ENCODE peak calls at places on chromosomes 12 and 14, in nine cellular contexts. One of them, this sample, is unnamed.

GRCh38 chr14:94622653-94623421 is 10.6 kb downstream of the SERPINA3 start:
- DNase-seq in OCI-LY7: no peak
- DNase-seq in GM23248: no peak
- DNase-seq in AG10803: peak
- DNase-seq in AG04450: no peak
- DNase-seq in stomach: no peak
- DNase-seq in CD8-positive, alpha-beta memory T cell: no peak
- DNase-seq in cardiac muscle cell: no peak
- DNase-seq in choroid plexus epithelial cell: peak
- DNase-seq in this sample: no peak

GRCh38 chr12:66678640-66679268 is at the start of gene GRIP1:
- DNase-seq in cardiac muscle cell: no peak
- DNase-seq in AG04450: no peak
- DNase-seq in stomach: no peak
- DNase-seq in OCI-LY7: no peak
- DNase-seq in CD8-positive, alpha-beta memory T cell: no peak
- DNase-seq in choroid plexus epithelial cell: no peak
- DNase-seq in AG10803: no peak
- DNase-seq in GM23248: no peak
- DNase-seq in this sample: no peak

GRCh38 chr12:85866929-85867776 is 6.9 kb upstream of the NTS start:
- DNase-seq in GM23248: peak
- DNase-seq in stomach: no peak
- DNase-seq in OCI-LY7: peak
- DNase-seq in choroid plexus epithelial cell: peak
- DNase-seq in AG10803: peak
- DNase-seq in cardiac muscle cell: peak
- DNase-seq in CD8-positive, alpha-beta memory T cell: no peak
- DNase-seq in AG04450: peak
- DNase-seq in this sample: peak

GRCh38 chr12:20274008-20274407 is 94.3 kb upstream of the PDE3A start:
- DNase-seq in cardiac muscle cell: no peak
- DNase-seq in GM23248: no peak
- DNase-seq in stomach: no peak
- DNase-seq in AG04450: no peak
- DNase-seq in choroid plexus epithelial cell: no peak
- DNase-seq in AG10803: no peak
- DNase-seq in OCI-LY7: no peak
- DNase-seq in CD8-positive, alpha-beta memory T cell: no peak
- DNase-seq in this sample: no peak

GRCh38 chr14:64444984-64445845 is 20.1 kb upstream of the AKAP5 start:
- DNase-seq in stomach: no peak
- DNase-seq in AG04450: peak
- DNase-seq in AG10803: peak
- DNase-seq in GM23248: peak
- DNase-seq in choroid plexus epithelial cell: peak
- DNase-seq in OCI-LY7: no peak
- DNase-seq in cardiac muscle cell: no peak
- DNase-seq in CD8-positive, alpha-beta memory T cell: peak
- DNase-seq in this sample: no peak

GRCh38 chr12:46108721-46109120 is 118.3 kb upstream of the SCAF11 start:
- DNase-seq in AG04450: no peak
- DNase-seq in cardiac muscle cell: no peak
- DNase-seq in OCI-LY7: peak
- DNase-seq in AG10803: no peak
- DNase-seq in choroid plexus epithelial cell: no peak
- DNase-seq in CD8-positive, alpha-beta memory T cell: no peak
- DNase-seq in GM23248: no peak
- DNase-seq in stomach: no peak
- DNase-seq in this sample: no peak

GRCh38 chr12:25801621-25802243 is 156.8 kb upstream of the RASSF8 start:
- DNase-seq in AG10803: no peak
- DNase-seq in GM23248: no peak
- DNase-seq in OCI-LY7: no peak
- DNase-seq in choroid plexus epithelial cell: no peak
- DNase-seq in cardiac muscle cell: no peak
- DNase-seq in AG04450: no peak
- DNase-seq in CD8-positive, alpha-beta memory T cell: no peak
- DNase-seq in stomach: no peak
- DNase-seq in this sample: no peak

GRCh38 chr12:99282670-99283069 is 364.9 kb upstream of the GARIN6 start:
- DNase-seq in OCI-LY7: peak
- DNase-seq in choroid plexus epithelial cell: no peak
- DNase-seq in CD8-positive, alpha-beta memory T cell: no peak
- DNase-seq in AG04450: no peak
- DNase-seq in stomach: no peak
- DNase-seq in cardiac muscle cell: no peak
- DNase-seq in AG10803: no peak
- DNase-seq in GM23248: no peak
- DNase-seq in this sample: no peak

GRCh38 chr14:67618617-67619063 is 1.1 kb upstream of the ARG2 start:
- DNase-seq in GM23248: peak
- DNase-seq in stomach: no peak
- DNase-seq in cardiac muscle cell: peak
- DNase-seq in CD8-positive, alpha-beta memory T cell: no peak
- DNase-seq in OCI-LY7: peak
- DNase-seq in AG04450: peak
- DNase-seq in AG10803: peak
- DNase-seq in choroid plexus epithelial cell: peak
- DNase-seq in this sample: peak

GRCh38 chr12:6855322-6855721 is 3.4 kb downstream of the USP5 start:
- DNase-seq in AG10803: no peak
- DNase-seq in cardiac muscle cell: no peak
- DNase-seq in AG04450: no peak
- DNase-seq in OCI-LY7: no peak
- DNase-seq in stomach: no peak
- DNase-seq in CD8-positive, alpha-beta memory T cell: no peak
- DNase-seq in GM23248: no peak
- DNase-seq in choroid plexus epithelial cell: no peak
- DNase-seq in this sample: no peak

GRCh38 chr12:6852651-6853354 is 853 bp downstream of the USP5 start:
- DNase-seq in AG04450: no peak
- DNase-seq in CD8-positive, alpha-beta memory T cell: peak
- DNase-seq in AG10803: peak
- DNase-seq in GM23248: peak
- DNase-seq in stomach: peak
- DNase-seq in cardiac muscle cell: peak
- DNase-seq in choroid plexus epithelial cell: peak
- DNase-seq in OCI-LY7: peak
- DNase-seq in this sample: peak

GRCh38 chr12:6851921-6852650 is at the start of gene USP5:
- DNase-seq in stomach: peak
- DNase-seq in OCI-LY7: peak
- DNase-seq in choroid plexus epithelial cell: peak
- DNase-seq in AG04450: peak
- DNase-seq in AG10803: peak
- DNase-seq in cardiac muscle cell: peak
- DNase-seq in GM23248: peak
- DNase-seq in CD8-positive, alpha-beta memory T cell: peak
- DNase-seq in this sample: peak

GRCh38 chr12:6853626-6854025 is 1.7 kb downstream of the USP5 start:
- DNase-seq in choroid plexus epithelial cell: no peak
- DNase-seq in GM23248: no peak
- DNase-seq in cardiac muscle cell: no peak
- DNase-seq in CD8-positive, alpha-beta memory T cell: no peak
- DNase-seq in OCI-LY7: no peak
- DNase-seq in stomach: no peak
- DNase-seq in AG04450: no peak
- DNase-seq in AG10803: no peak
- DNase-seq in this sample: no peak

GRCh38 chr12:6854036-6854435 is 2.1 kb downstream of the USP5 start:
- DNase-seq in cardiac muscle cell: no peak
- DNase-seq in choroid plexus epithelial cell: peak
- DNase-seq in CD8-positive, alpha-beta memory T cell: no peak
- DNase-seq in AG04450: no peak
- DNase-seq in OCI-LY7: no peak
- DNase-seq in AG10803: no peak
- DNase-seq in stomach: no peak
- DNase-seq in GM23248: no peak
- DNase-seq in this sample: no peak
- H3K4me3 ChIP-seq in cardiac muscle cell: no peak
- H3K4me3 ChIP-seq in choroid plexus epithelial cell: no peak
- H3K4me3 ChIP-seq in CD8-positive, alpha-beta memory T cell: no peak
- H3K4me3 ChIP-seq in AG04450: no peak
- H3K4me3 ChIP-seq in OCI-LY7: no peak
- H3K4me3 ChIP-seq in AG10803: no peak
- H3K4me3 ChIP-seq in stomach: no peak
- H3K4me3 ChIP-seq in GM23248: peak
- H3K4me3 ChIP-seq in this sample: no peak

DNA sequence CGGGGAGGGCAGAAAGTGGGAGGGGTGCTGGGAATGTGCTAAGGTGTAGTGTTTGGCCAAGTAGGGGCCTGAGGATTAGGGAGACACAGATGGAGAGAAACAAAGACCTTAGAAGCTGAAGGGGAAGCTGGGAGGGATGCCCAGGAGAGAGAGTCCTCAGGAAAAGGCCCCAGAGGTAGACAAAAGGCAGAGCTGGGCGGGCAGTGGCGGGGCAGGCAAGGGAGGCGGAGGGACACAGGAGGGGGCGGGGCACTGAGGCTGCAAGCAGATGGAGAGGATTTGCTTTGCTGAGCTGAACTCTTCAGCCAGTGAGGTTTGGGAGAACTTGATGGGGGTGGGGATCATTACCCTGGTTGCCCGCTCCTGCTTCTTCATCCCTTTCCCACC is 2.8 kb downstream of the PTMS start:
- DNase-seq in cardiac muscle cell: peak
- DNase-seq in OCI-LY7: no peak
- DNase-seq in GM23248: peak
- DNase-seq in choroid plexus epithelial cell: peak
- DNase-seq in AG10803: peak
- DNase-seq in AG04450: no peak
- DNase-seq in CD8-positive, alpha-beta memory T cell: no peak
- DNase-seq in stomach: no peak
- DNase-seq in this sample: no peak
- H3K4me3 ChIP-seq in cardiac muscle cell: peak
- H3K4me3 ChIP-seq in OCI-LY7: no peak
- H3K4me3 ChIP-seq in GM23248: peak
- H3K4me3 ChIP-seq in choroid plexus epithelial cell: peak
- H3K4me3 ChIP-seq in AG10803: peak
- H3K4me3 ChIP-seq in AG04450: peak
- H3K4me3 ChIP-seq in CD8-positive, alpha-beta memory T cell: no peak
- H3K4me3 ChIP-seq in stomach: peak
- H3K4me3 ChIP-seq in this sample: peak

DNA sequence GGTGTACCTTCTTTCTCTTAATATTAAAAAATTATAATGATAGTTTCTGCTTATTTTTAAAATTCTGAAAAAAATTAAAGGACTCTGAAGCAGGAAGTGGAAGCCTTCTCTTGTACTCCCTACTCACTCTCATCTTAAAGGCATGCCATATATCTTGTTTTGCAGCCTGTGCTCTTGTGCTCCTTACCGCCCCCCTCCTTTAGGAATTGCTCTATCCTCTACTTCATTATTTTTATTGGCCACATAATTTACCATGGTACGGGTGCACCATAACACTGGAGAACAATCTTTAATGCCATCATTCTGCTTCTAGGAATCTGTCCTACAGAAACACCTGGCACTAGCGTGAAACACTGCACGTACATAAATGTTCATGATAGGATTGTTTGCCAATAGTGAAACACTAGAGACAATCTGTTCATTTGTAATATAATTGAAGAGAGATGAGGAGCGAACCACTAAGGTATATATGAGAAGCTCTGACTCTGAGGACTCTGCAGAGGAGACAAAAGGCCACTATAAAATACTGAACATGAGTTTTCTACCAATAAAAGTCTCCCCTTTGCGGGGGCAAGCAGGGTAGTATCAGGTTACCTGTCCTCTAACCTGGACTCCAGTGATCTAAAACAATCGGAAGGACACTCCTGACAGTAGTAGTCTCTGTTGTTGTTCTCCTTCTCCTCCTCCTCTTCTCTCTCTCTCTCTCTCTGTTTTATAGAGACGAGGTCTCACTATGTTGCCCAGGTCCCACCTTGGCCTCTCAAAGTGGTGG is 6.3 kb upstream of the NYNRIN start:
- DNase-seq in stomach: no peak
- DNase-seq in cardiac muscle cell: no peak
- DNase-seq in OCI-LY7: no peak
- DNase-seq in AG04450: no peak
- DNase-seq in AG10803: peak
- DNase-seq in GM23248: peak
- DNase-seq in choroid plexus epithelial cell: peak
- DNase-seq in CD8-positive, alpha-beta memory T cell: no peak
- DNase-seq in this sample: peak
- H3K4me3 ChIP-seq in stomach: no peak
- H3K4me3 ChIP-seq in cardiac muscle cell: no peak
- H3K4me3 ChIP-seq in OCI-LY7: no peak
- H3K4me3 ChIP-seq in AG04450: no peak
- H3K4me3 ChIP-seq in AG10803: no peak
- H3K4me3 ChIP-seq in GM23248: no peak
- H3K4me3 ChIP-seq in choroid plexus epithelial cell: no peak
- H3K4me3 ChIP-seq in CD8-positive, alpha-beta memory T cell: no peak
- H3K4me3 ChIP-seq in this sample: no peak

GRCh38 chr12:95621725-95622124 is 70.4 kb upstream of the USP44 start:
- DNase-seq in GM23248: no peak
- DNase-seq in OCI-LY7: no peak
- DNase-seq in AG10803: no peak
- DNase-seq in cardiac muscle cell: no peak
- DNase-seq in choroid plexus epithelial cell: no peak
- DNase-seq in AG04450: no peak
- DNase-seq in CD8-positive, alpha-beta memory T cell: no peak
- DNase-seq in stomach: no peak
- DNase-seq in this sample: no peak

GRCh38 chr12:95624544-95624943 is 73.3 kb upstream of the USP44 start:
- DNase-seq in stomach: peak
- DNase-seq in AG10803: peak
- DNase-seq in CD8-positive, alpha-beta memory T cell: no peak
- DNase-seq in GM23248: no peak
- DNase-seq in OCI-LY7: no peak
- DNase-seq in cardiac muscle cell: no peak
- DNase-seq in AG04450: no peak
- DNase-seq in choroid plexus epithelial cell: peak
- DNase-seq in this sample: no peak

GRCh38 chr12:95622879-95623278 is 71.6 kb upstream of the USP44 start:
- DNase-seq in CD8-positive, alpha-beta memory T cell: no peak
- DNase-seq in stomach: no peak
- DNase-seq in cardiac muscle cell: no peak
- DNase-seq in choroid plexus epithelial cell: no peak
- DNase-seq in GM23248: no peak
- DNase-seq in AG04450: no peak
- DNase-seq in AG10803: no peak
- DNase-seq in OCI-LY7: no peak
- DNase-seq in this sample: no peak

GRCh38 chr12:95623554-95624170 is 72.4 kb upstream of the USP44 start:
- DNase-seq in AG10803: peak
- DNase-seq in AG04450: peak
- DNase-seq in cardiac muscle cell: peak
- DNase-seq in stomach: peak
- DNase-seq in CD8-positive, alpha-beta memory T cell: no peak
- DNase-seq in OCI-LY7: peak
- DNase-seq in choroid plexus epithelial cell: peak
- DNase-seq in GM23248: peak
- DNase-seq in this sample: peak

DNA sequence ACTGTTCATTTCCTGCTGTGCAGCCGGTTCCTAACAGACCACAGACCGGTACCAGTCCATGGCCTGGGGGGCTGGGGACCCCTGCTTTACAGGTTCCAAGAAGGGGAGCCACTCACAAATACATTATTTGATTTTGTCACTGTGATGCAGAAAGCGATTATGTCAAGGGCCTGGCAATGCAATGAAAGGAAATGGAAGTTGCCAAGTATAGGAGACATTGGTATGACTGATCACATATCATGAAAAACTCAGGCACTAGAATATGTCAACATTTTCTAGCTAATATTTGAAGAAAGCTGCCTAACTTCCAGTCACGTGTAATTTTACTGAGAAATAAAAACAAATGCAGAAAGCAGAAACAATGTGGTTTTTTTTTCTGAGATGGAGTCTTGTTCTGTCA is 68.9 kb upstream of the USP44 start:
- DNase-seq in cardiac muscle cell: no peak
- DNase-seq in stomach: no peak
- DNase-seq in GM23248: no peak
- DNase-seq in AG04450: no peak
- DNase-seq in AG10803: no peak
- DNase-seq in CD8-positive, alpha-beta memory T cell: no peak
- DNase-seq in choroid plexus epithelial cell: no peak
- DNase-seq in OCI-LY7: no peak
- DNase-seq in this sample: no peak
- H3K4me3 ChIP-seq in cardiac muscle cell: no peak
- H3K4me3 ChIP-seq in stomach: no peak
- H3K4me3 ChIP-seq in GM23248: no peak
- H3K4me3 ChIP-seq in AG04450: no peak
- H3K4me3 ChIP-seq in AG10803: no peak
- H3K4me3 ChIP-seq in CD8-positive, alpha-beta memory T cell: no peak
- H3K4me3 ChIP-seq in choroid plexus epithelial cell: no peak
- H3K4me3 ChIP-seq in OCI-LY7: no peak
- H3K4me3 ChIP-seq in this sample: no peak